ENCODE peak calls at places on chromosomes 6 and 20, in eight cellular contexts. L, Q, B, E, S, Z, P and X are unnamed samples.

GRCh38 chr20:56343861-56344381 is 14.9 kb upstream of the FAM210B start:
- DNase-seq in L (peak), Q (no peak), B (no peak), E (peak), S (peak), Z (peak), P (peak), X (peak)

GRCh38 chr6:25717856-25718740 is 36.4 kb upstream of the SLC17A4 start:
- DNase-seq in L (no peak), Q (no peak), B (no peak), E (peak), S (peak), Z (peak), P (peak), X (peak)

GRCh38 chr6:122207061-122207460 is 192.4 kb upstream of the HSF2 start:
- DNase-seq in L (no peak), Q (no peak), B (no peak), E (no peak), S (no peak), Z (no peak), P (no peak), X (no peak)

GRCh38 chr20:9617940-9618339 is 103.5 kb downstream of the LAMP5 start:
- DNase-seq in L (no peak), Q (no peak), B (no peak), E (no peak), S (peak), Z (peak), P (peak), X (peak)

GRCh38 chr6:29589423-29590048 is 4.6 kb downstream of the OR2H2 start:
- DNase-seq in L (peak), Q (peak), B (no peak), E (peak), S (peak), Z (peak), P (peak), X (peak)

GRCh38 chr20:43975096-43975768 is 60.6 kb downstream of the TOX2 start:
- DNase-seq in L (no peak), Q (no peak), B (peak), E (no peak), S (no peak), Z (peak), P (peak), X (no peak)

GRCh38 chr6:15400572-15401004 is 154.7 kb downstream of the JARID2 start:
- DNase-seq in L (no peak), Q (no peak), B (no peak), E (no peak), S (peak), Z (peak), P (no peak), X (peak)

GRCh38 chr6:37279366-37280134 is 21.6 kb upstream of the TMEM217 start:
- DNase-seq in L (no peak), Q (no peak), B (peak), E (no peak), S (no peak), Z (no peak), P (peak), X (no peak)

GRCh38 chr6:142810952-142811514 is 133.9 kb downstream of the HIVEP2 start:
- DNase-seq in L (no peak), Q (no peak), B (no peak), E (no peak), S (no peak), Z (no peak), P (no peak), X (no peak)

GRCh38 chr6:149062653-149063348 is 254.7 kb upstream of the TAB2 start:
- DNase-seq in L (no peak), Q (no peak), B (no peak), E (no peak), S (no peak), Z (no peak), P (no peak), X (no peak)

GRCh38 chr6:35719830-35720733 is 16.8 kb upstream of the ARMC12 start:
- DNase-seq in L (peak), Q (peak), B (no peak), E (peak), S (peak), Z (peak), P (no peak), X (no peak)

GRCh38 chr6:84762941-84763396 is 1.4 kb downstream of the TBX18 start:
- DNase-seq in L (no peak), Q (no peak), B (no peak), E (no peak), S (no peak), Z (no peak), P (no peak), X (no peak)